ENCODE peak calls at places on chromosomes 3 and 15, in seven cellular contexts. P is WTC11, H is GM12865, B is fibroblast of mammary gland, Z is kidney epithelial cell, D is NCI-H1105, V is GM03348. R is an unnamed sample.

GRCh38 chr3:37290551-37290950 is 116.2 kb upstream of the LRRFIP2 start:
- DNase-seq in Z (no peak), B (peak), P (no peak), V (peak), D (no peak), H (no peak), R (peak)

GRCh38 chr3:123641505-123641904 is 56.7 kb upstream of the HACD2 start:
- DNase-seq in P (no peak), H (no peak), D (no peak), Z (no peak), V (no peak), B (no peak), R (no peak)

GRCh38 chr15:20340331-20340811 is 201.2 kb downstream of the GOLGA6L6 start:
- DNase-seq in Z (no peak), D (no peak), B (no peak), P (peak), V (peak), H (peak), R (no peak)

GRCh38 chr3:145936986-145937385 is 224.0 kb downstream of the PLOD2 start:
- DNase-seq in D (no peak), H (no peak), Z (no peak), V (peak), P (no peak), B (peak), R (peak)

GRCh38 chr3:115783938-115784738 is 160.8 kb downstream of the GAP43 start:
- DNase-seq in P (peak), B (peak), V (peak), Z (peak), D (peak), H (peak), R (peak)

GRCh38 chr3:153354641-153355040 is 192.6 kb downstream of the RAP2B start:
- DNase-seq in D (no peak), Z (no peak), V (no peak), B (no peak), H (no peak), P (no peak), R (no peak)

GRCh38 chr3:36840453-36840921 is 76.1 kb upstream of the DCLK3 start:
- DNase-seq in V (no peak), Z (no peak), B (peak), D (no peak), H (no peak), P (no peak), R (no peak)

GRCh38 chr15:64749999-64750657 is 25.3 kb downstream of the RBPMS2 start:
- DNase-seq in D (no peak), B (peak), V (peak), Z (no peak), P (peak), H (no peak), R (no peak)

GRCh38 chr3:55569033-55569518 is 82.0 kb upstream of the WNT5A start:
- DNase-seq in B (no peak), Z (no peak), V (no peak), H (no peak), D (no peak), P (no peak), R (no peak)

GRCh38 chr15:52790941-52791751 is 1.0 kb upstream of the ONECUT1 start:
- DNase-seq in D (no peak), P (peak), V (no peak), B (no peak), H (no peak), Z (no peak), R (no peak)

GRCh38 chr3:179958143-179958542 is 78.6 kb downstream of the PEX5L start:
- DNase-seq in H (no peak), D (no peak), B (no peak), Z (no peak), V (no peak), P (no peak), R (no peak)

GRCh38 chr3:106198828-106199194 is 330.0 kb upstream of the CBLB start:
- DNase-seq in P (no peak), D (no peak), H (no peak), Z (no peak), B (peak), V (peak), R (no peak)

GRCh38 chr3:103873897-103874545 is 1439.2 kb downstream of the ZPLD1 start:
- DNase-seq in P (no peak), Z (no peak), H (no peak), B (no peak), D (no peak), V (no peak), R (no peak)

GRCh38 chr3:90052425-90052950 is 945.1 kb downstream of the EPHA3 start:
- DNase-seq in Z (no peak), D (no peak), V (no peak), H (no peak), P (no peak), B (no peak), R (peak)

GRCh38 chr15:40702077-40702476 is 7.1 kb downstream of the RAD51 start:
- DNase-seq in V (peak), P (no peak), H (peak), B (peak), Z (no peak), D (no peak), R (no peak)

GRCh38 chr3:177282028-177282655 is 84.9 kb upstream of the TBL1XR1 start:
- DNase-seq in Z (no peak), D (peak), H (peak), V (no peak), B (no peak), P (no peak), R (no peak)

GRCh38 chr15:80093854-80094418 is 34.5 kb downstream of the ZFAND6 start:
- DNase-seq in Z (no peak), B (peak), V (no peak), H (no peak), P (peak), D (no peak), R (peak)

GRCh38 chr15:32956006-32956405 is 238.2 kb downstream of the GREM1 start:
- DNase-seq in P (no peak), H (peak), V (peak), D (no peak), B (peak), Z (no peak), R (peak)

GRCh38 chr3:90035643-90036042 is 928.2 kb downstream of the EPHA3 start:
- DNase-seq in H (no peak), D (no peak), P (no peak), B (no peak), Z (no peak), V (no peak), R (peak)

GRCh38 chr15:53447053-53447574 is 312.3 kb downstream of the WDR72 start:
- DNase-seq in D (no peak), P (no peak), H (no peak), Z (no peak), V (no peak), B (no peak), R (no peak)

R was measured in HCEC 1CT.